ENCODE peak calls at places on chromosome 22, in ten cellular contexts. One of them, this sample, is unnamed.
A peak's percentile ranks its signal among the peaks of the same experiment; 100 is the strongest.

GRCh38 chr22:38479096-38479840 is 11.4 kb downstream of the KDELR3 start:
- DNase-seq in psoas muscle: no peak
- DNase-seq in breast epithelium: no peak
- DNase-seq in HFF-Myc: no peak
- DNase-seq in AG04449: no peak
- DNase-seq in dorsolateral prefrontal cortex: no peak
- DNase-seq in adrenal gland: no peak
- DNase-seq in choroid plexus epithelial cell: no peak
- DNase-seq in AG10803: no peak
- DNase-seq in uterus: no peak
- DNase-seq in this sample: no peak

GRCh38 chr22:44224166-44224565 is 43.4 kb downstream of the PARVG start:
- DNase-seq in psoas muscle: no peak
- DNase-seq in breast epithelium: no peak
- DNase-seq in HFF-Myc: no peak
- DNase-seq in AG04449: no peak
- DNase-seq in dorsolateral prefrontal cortex: no peak
- DNase-seq in adrenal gland: no peak
- DNase-seq in choroid plexus epithelial cell: no peak
- DNase-seq in AG10803: no peak
- DNase-seq in uterus: no peak
- DNase-seq in this sample: no peak

GRCh38 chr22:17664414-17665045 is 26.0 kb downstream of the BCL2L13 start:
- DNase-seq in psoas muscle: no peak
- DNase-seq in breast epithelium: no peak
- DNase-seq in HFF-Myc: no peak
- DNase-seq in AG04449: no peak
- DNase-seq in dorsolateral prefrontal cortex: no peak
- DNase-seq in adrenal gland: no peak
- DNase-seq in choroid plexus epithelial cell: peak; percentile 30
- DNase-seq in AG10803: no peak
- DNase-seq in uterus: no peak
- DNase-seq in this sample: no peak

GRCh38 chr22:49392841-49393510 is 434.7 kb downstream of the BRD1 start:
- DNase-seq in psoas muscle: no peak
- DNase-seq in breast epithelium: peak; percentile 33
- DNase-seq in HFF-Myc: no peak
- DNase-seq in AG04449: no peak
- DNase-seq in dorsolateral prefrontal cortex: no peak
- DNase-seq in adrenal gland: no peak
- DNase-seq in choroid plexus epithelial cell: no peak
- DNase-seq in AG10803: no peak
- DNase-seq in uterus: no peak
- DNase-seq in this sample: no peak

GRCh38 chr22:43099095-43099494 is 9.9 kb upstream of the TTLL1 start:
- DNase-seq in psoas muscle: no peak
- DNase-seq in breast epithelium: no peak
- DNase-seq in HFF-Myc: no peak
- DNase-seq in AG04449: no peak
- DNase-seq in dorsolateral prefrontal cortex: no peak
- DNase-seq in adrenal gland: peak; percentile 66
- DNase-seq in choroid plexus epithelial cell: no peak
- DNase-seq in AG10803: no peak
- DNase-seq in uterus: no peak
- DNase-seq in this sample: no peak

GRCh38 chr22:38494498-38494897 is 11.6 kb downstream of the DDX17 start:
- DNase-seq in psoas muscle: no peak
- DNase-seq in breast epithelium: no peak
- DNase-seq in HFF-Myc: no peak
- DNase-seq in AG04449: peak; percentile 44
- DNase-seq in dorsolateral prefrontal cortex: no peak
- DNase-seq in adrenal gland: no peak
- DNase-seq in choroid plexus epithelial cell: peak; percentile 83
- DNase-seq in AG10803: no peak
- DNase-seq in uterus: no peak
- DNase-seq in this sample: no peak

GRCh38 chr22:43631846-43632245 is 180.3 kb downstream of the EFCAB6 start:
- DNase-seq in psoas muscle: no peak
- DNase-seq in breast epithelium: no peak
- DNase-seq in HFF-Myc: no peak
- DNase-seq in AG04449: no peak
- DNase-seq in dorsolateral prefrontal cortex: no peak
- DNase-seq in adrenal gland: no peak
- DNase-seq in choroid plexus epithelial cell: no peak
- DNase-seq in AG10803: no peak
- DNase-seq in uterus: no peak
- DNase-seq in this sample: no peak

GRCh38 chr22:50544746-50545253 is 899 bp upstream of the KLHDC7B start:
- DNase-seq in psoas muscle: peak; percentile 52
- DNase-seq in breast epithelium: no peak
- DNase-seq in HFF-Myc: no peak
- DNase-seq in AG04449: no peak
- DNase-seq in dorsolateral prefrontal cortex: no peak
- DNase-seq in adrenal gland: no peak
- DNase-seq in choroid plexus epithelial cell: no peak
- DNase-seq in AG10803: no peak
- DNase-seq in uterus: no peak
- DNase-seq in this sample: no peak

GRCh38 chr22:49094858-49095257 is 732.8 kb downstream of the BRD1 start:
- DNase-seq in psoas muscle: peak; percentile 38
- DNase-seq in breast epithelium: no peak
- DNase-seq in HFF-Myc: no peak
- DNase-seq in AG04449: no peak
- DNase-seq in dorsolateral prefrontal cortex: no peak
- DNase-seq in adrenal gland: no peak
- DNase-seq in choroid plexus epithelial cell: no peak
- DNase-seq in AG10803: no peak
- DNase-seq in uterus: no peak
- DNase-seq in this sample: no peak

GRCh38 chr22:50722716-50723428 is 15.1 kb upstream of the ACR start:
- DNase-seq in psoas muscle: no peak
- DNase-seq in breast epithelium: no peak
- DNase-seq in HFF-Myc: no peak
- DNase-seq in AG04449: no peak
- DNase-seq in dorsolateral prefrontal cortex: no peak
- DNase-seq in adrenal gland: no peak
- DNase-seq in choroid plexus epithelial cell: no peak
- DNase-seq in AG10803: no peak
- DNase-seq in uterus: no peak
- DNase-seq in this sample: no peak

GRCh38 chr22:20744456-20744855 is 29.5 kb upstream of the SERPIND1 start:
- DNase-seq in psoas muscle: no peak
- DNase-seq in breast epithelium: no peak
- DNase-seq in HFF-Myc: no peak
- DNase-seq in AG04449: no peak
- DNase-seq in dorsolateral prefrontal cortex: no peak
- DNase-seq in adrenal gland: no peak
- DNase-seq in choroid plexus epithelial cell: no peak
- DNase-seq in AG10803: no peak
- DNase-seq in uterus: no peak
- DNase-seq in this sample: no peak
- TF ChIP-seq CTCF in psoas muscle: no peak
- TF ChIP-seq CTCF in breast epithelium: no peak
- TF ChIP-seq CTCF in HFF-Myc: no peak
- TF ChIP-seq CTCF in AG04449: no peak
- TF ChIP-seq CTCF in dorsolateral prefrontal cortex: no peak
- TF ChIP-seq CTCF in adrenal gland: no peak
- TF ChIP-seq CTCF in choroid plexus epithelial cell: no peak
- TF ChIP-seq CTCF in AG10803: no peak
- TF ChIP-seq CTCF in uterus: no peak
- TF ChIP-seq CTCF in this sample: no peak

DNA sequence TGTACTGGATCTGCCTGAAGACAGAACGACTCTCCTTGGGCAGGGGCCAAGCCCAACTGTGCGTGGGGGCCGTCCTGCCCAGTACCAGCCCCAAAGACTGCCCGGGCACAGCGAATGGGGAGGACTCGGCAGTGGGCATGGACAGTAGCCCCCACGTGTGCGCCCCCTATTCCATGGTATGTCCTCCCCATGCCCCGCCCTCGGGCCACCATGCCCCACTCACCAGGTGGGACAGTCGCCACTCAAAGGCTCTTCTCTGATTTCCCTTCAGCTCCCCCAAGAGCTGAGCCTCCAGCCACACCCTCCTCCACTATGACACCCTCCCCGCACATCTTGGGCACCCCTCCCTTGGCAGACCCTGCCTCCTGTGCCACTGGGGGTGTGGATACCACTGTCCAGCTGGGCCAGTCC is 43.5 kb downstream of the GNB1L start:
- DNase-seq in psoas muscle: no peak
- DNase-seq in breast epithelium: peak; percentile 44
- DNase-seq in HFF-Myc: no peak
- DNase-seq in AG04449: no peak
- DNase-seq in dorsolateral prefrontal cortex: no peak
- DNase-seq in adrenal gland: peak; percentile 9
- DNase-seq in choroid plexus epithelial cell: no peak
- DNase-seq in AG10803: no peak
- DNase-seq in uterus: no peak
- DNase-seq in this sample: no peak
- H3K4me3 ChIP-seq in psoas muscle: no peak overlapping the region
- H3K4me3 ChIP-seq in breast epithelium: no peak overlapping the region
- H3K4me3 ChIP-seq in HFF-Myc: no peak overlapping the region
- H3K4me3 ChIP-seq in AG04449: no peak overlapping the region
- H3K4me3 ChIP-seq in dorsolateral prefrontal cortex: no peak overlapping the region
- H3K4me3 ChIP-seq in adrenal gland: no peak overlapping the region
- H3K4me3 ChIP-seq in choroid plexus epithelial cell: no peak overlapping the region
- H3K4me3 ChIP-seq in AG10803: no peak overlapping the region
- H3K4me3 ChIP-seq in uterus: no peak overlapping the region
- H3K4me3 ChIP-seq in this sample: no peak overlapping the region

DNA sequence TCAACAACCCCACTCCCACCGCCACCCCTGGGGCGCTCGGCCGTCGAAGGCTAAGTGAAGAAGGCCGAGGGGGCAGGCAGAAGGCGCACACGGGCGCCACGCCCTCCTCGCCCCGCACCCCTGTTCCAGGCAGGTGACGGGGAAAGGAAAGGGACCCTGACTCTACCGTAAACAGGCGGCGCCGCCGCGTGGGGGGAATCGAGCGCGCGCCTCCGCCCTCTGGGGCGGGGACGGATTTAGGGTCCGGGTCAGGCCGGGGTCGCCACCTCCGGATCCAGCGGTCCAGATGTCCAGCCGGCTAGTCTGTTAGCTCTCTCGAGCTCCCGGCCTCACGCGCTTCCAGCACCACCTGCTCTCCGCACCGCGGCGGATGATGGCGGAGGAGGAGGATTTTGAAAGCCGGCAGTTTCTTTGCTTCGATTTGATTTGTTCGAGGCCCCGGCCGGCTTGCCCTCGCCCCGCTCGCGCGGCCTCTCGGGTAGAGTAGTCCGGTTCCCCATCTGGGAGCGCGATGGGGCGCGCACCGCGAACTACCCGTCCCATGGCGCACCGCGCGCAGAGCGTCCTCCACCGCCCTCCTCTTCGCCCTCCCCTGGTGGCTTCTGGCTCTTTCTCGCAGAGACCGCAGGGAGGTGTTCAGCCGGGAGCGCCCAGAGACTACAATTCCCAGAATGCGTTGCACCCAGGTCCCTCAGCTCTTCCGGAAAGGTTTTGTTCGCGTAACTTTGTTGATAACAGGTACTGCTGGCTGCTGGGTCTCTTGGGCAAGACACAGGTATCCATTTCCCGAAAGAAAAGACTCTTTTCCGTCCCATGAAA is at the start of gene RANGAP1:
- DNase-seq in psoas muscle: peak; percentile 99
- DNase-seq in breast epithelium: peak; percentile 96
- DNase-seq in HFF-Myc: peak; percentile 97
- DNase-seq in AG04449: peak; percentile 86
- DNase-seq in dorsolateral prefrontal cortex: peak; percentile 99
- DNase-seq in adrenal gland: peak; percentile 98
- DNase-seq in choroid plexus epithelial cell: peak; percentile 99
- DNase-seq in AG10803: peak; percentile 97
- DNase-seq in uterus: peak; percentile 98
- DNase-seq in this sample: peak; percentile 93
- TF ChIP-seq CTCF in psoas muscle: peak; percentile 19
- TF ChIP-seq CTCF in breast epithelium: no peak
- TF ChIP-seq CTCF in HFF-Myc: no peak
- TF ChIP-seq CTCF in AG04449: peak; percentile 49
- TF ChIP-seq CTCF in dorsolateral prefrontal cortex: no peak
- TF ChIP-seq CTCF in adrenal gland: no peak
- TF ChIP-seq CTCF in choroid plexus epithelial cell: peak; percentile 33
- TF ChIP-seq CTCF in AG10803: peak; percentile 22
- TF ChIP-seq CTCF in uterus: peak; percentile 16
- TF ChIP-seq CTCF in this sample: peak; percentile 31

GRCh38 chr22:23715811-23716355 is 25.1 kb downstream of the RGL4 start:
- DNase-seq in psoas muscle: no peak
- DNase-seq in breast epithelium: peak; percentile 38
- DNase-seq in HFF-Myc: no peak
- DNase-seq in AG04449: no peak
- DNase-seq in dorsolateral prefrontal cortex: no peak
- DNase-seq in adrenal gland: no peak
- DNase-seq in choroid plexus epithelial cell: no peak
- DNase-seq in AG10803: no peak
- DNase-seq in uterus: no peak
- DNase-seq in this sample: no peak
- H3K4me3 ChIP-seq in psoas muscle: peak overlapping the region; percentile 98
- H3K4me3 ChIP-seq in breast epithelium: peak overlapping the region; percentile 69
- H3K4me3 ChIP-seq in HFF-Myc: peak overlapping the region; percentile 58
- H3K4me3 ChIP-seq in AG04449: peak overlapping the region; percentile 20
- H3K4me3 ChIP-seq in dorsolateral prefrontal cortex: peak overlapping the region; percentile 98
- H3K4me3 ChIP-seq in adrenal gland: no peak overlapping the region
- H3K4me3 ChIP-seq in choroid plexus epithelial cell: peak overlapping the region; percentile 95
- H3K4me3 ChIP-seq in AG10803: peak overlapping the region; percentile 86
- H3K4me3 ChIP-seq in uterus: peak overlapping the region; percentile 68
- H3K4me3 ChIP-seq in this sample: no peak overlapping the region

DNA sequence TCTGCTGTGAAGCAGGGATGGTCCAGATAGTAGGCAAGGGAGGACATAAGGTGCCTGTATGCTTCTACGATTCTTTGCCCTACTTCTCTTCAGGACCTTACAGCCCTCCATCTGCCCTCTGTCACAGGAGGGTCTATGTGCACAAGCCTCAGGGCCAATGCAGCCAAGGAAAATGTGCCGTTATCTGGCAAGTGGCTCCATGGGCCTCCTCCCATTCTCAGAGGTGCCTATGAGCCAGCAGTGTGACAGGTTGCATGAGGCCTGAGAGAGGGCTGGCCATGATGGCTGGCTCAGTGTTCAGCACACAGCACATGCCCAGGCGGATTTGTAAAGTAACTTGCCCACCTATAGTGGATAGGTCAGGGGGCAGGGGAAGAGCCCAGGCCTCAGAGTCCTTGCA is 51.3 kb upstream of the SUSD2 start:
- DNase-seq in psoas muscle: no peak
- DNase-seq in breast epithelium: no peak
- DNase-seq in HFF-Myc: no peak
- DNase-seq in AG04449: no peak
- DNase-seq in dorsolateral prefrontal cortex: no peak
- DNase-seq in adrenal gland: no peak
- DNase-seq in choroid plexus epithelial cell: no peak
- DNase-seq in AG10803: no peak
- DNase-seq in uterus: no peak
- DNase-seq in this sample: no peak
- TF ChIP-seq CTCF in psoas muscle: no peak
- TF ChIP-seq CTCF in breast epithelium: no peak
- TF ChIP-seq CTCF in HFF-Myc: no peak
- TF ChIP-seq CTCF in AG04449: no peak
- TF ChIP-seq CTCF in dorsolateral prefrontal cortex: no peak
- TF ChIP-seq CTCF in adrenal gland: no peak
- TF ChIP-seq CTCF in choroid plexus epithelial cell: no peak
- TF ChIP-seq CTCF in AG10803: no peak
- TF ChIP-seq CTCF in uterus: no peak
- TF ChIP-seq CTCF in this sample: no peak

DNA sequence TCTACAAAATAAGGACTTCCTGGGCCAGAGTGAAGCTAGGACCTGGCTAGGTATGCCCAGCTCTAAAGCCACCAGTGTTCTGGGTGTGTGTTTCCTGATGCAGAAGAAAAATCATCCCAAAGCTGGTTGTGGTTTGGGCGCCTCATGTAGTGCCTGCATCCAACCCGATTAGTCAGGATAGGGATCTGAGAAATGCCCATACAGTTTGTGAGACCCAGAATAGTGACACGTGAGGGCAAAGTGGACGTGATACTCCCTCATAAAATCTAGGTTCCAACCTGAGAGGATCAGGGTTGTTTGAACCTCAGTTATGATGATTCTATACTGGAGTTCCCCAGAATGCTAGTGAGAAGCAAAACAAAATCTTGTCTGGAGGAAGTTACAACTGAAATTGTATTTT is 238.4 kb downstream of the TBC1D22A start:
- DNase-seq in psoas muscle: no peak
- DNase-seq in breast epithelium: no peak
- DNase-seq in HFF-Myc: no peak
- DNase-seq in AG04449: no peak
- DNase-seq in dorsolateral prefrontal cortex: no peak
- DNase-seq in adrenal gland: no peak
- DNase-seq in choroid plexus epithelial cell: no peak
- DNase-seq in AG10803: no peak
- DNase-seq in uterus: no peak
- DNase-seq in this sample: no peak
- H3K4me3 ChIP-seq in psoas muscle: no peak overlapping the region
- H3K4me3 ChIP-seq in breast epithelium: no peak overlapping the region
- H3K4me3 ChIP-seq in HFF-Myc: no peak overlapping the region
- H3K4me3 ChIP-seq in AG04449: no peak overlapping the region
- H3K4me3 ChIP-seq in dorsolateral prefrontal cortex: no peak overlapping the region
- H3K4me3 ChIP-seq in adrenal gland: no peak overlapping the region
- H3K4me3 ChIP-seq in choroid plexus epithelial cell: no peak overlapping the region
- H3K4me3 ChIP-seq in AG10803: no peak overlapping the region
- H3K4me3 ChIP-seq in uterus: no peak overlapping the region
- H3K4me3 ChIP-seq in this sample: no peak overlapping the region